ENCODE peak calls at places on chromosomes 3 and 15, in four cellular contexts. S is psoas muscle, L is K562, O is adrenal gland. R is an unnamed sample.

GRCh38 chr15:60790641-60791040 is 311.7 kb upstream of the ICE2 start:
- DNase-seq in S (no peak), O (no peak), L (no peak), R (no peak)

GRCh38 chr3:46546896-46547440 is 19.1 kb downstream of the LRRC2 start:
- DNase-seq in O (no peak), S (no peak), L (no peak), R (no peak)

GRCh38 chr3:139225551-139225950 is 118.3 kb upstream of the MRPS22 start:
- DNase-seq in O (peak; percentile 26), L (no peak), S (no peak), R (no peak)

GRCh38 chr3:194810076-194810475 is 124.4 kb downstream of the FAM43A start:
- DNase-seq in S (no peak), L (no peak), O (no peak), R (no peak)

GRCh38 chr15:22888120-22888859 is 49.8 kb downstream of the NIPA2 start:
- DNase-seq in L (peak; percentile 44), S (no peak), O (peak; percentile 67), R (no peak)

GRCh38 chr15:95041297-95041696 is 809.9 kb downstream of the MCTP2 start:
- DNase-seq in S (no peak), O (no peak), L (no peak), R (no peak)

GRCh38 chr3:138197058-138197457 is 10.0 kb downstream of the ARMC8 start:
- DNase-seq in S (no peak), O (no peak), L (peak; percentile 25), R (no peak)

GRCh38 chr3:23810342-23811116 is 4.8 kb downstream of the UBE2E1 start:
- DNase-seq in O (peak; percentile 52), S (peak; percentile 61), L (peak; percentile 32), R (peak; percentile 42)

GRCh38 chr3:100087203-100087602 is 27.1 kb downstream of the FILIP1L start:
- DNase-seq in L (no peak), O (no peak), S (no peak), R (no peak)

GRCh38 chr15:52228928-52229327 is 37.7 kb upstream of the GNB5 start:
- DNase-seq in L (peak; percentile 14), O (peak; percentile 39), S (no peak), R (no peak)

GRCh38 chr3:120699333-120699732 is 17.3 kb upstream of the HGD start:
- DNase-seq in O (no peak), L (no peak), S (no peak), R (no peak)

GRCh38 chr3:180707921-180708320 is 28.6 kb upstream of the CCDC39 start:
- DNase-seq in S (no peak), O (no peak), L (no peak), R (no peak)

GRCh38 chr3:64518950-64519349 is 168.8 kb downstream of the ADAMTS9 start:
- DNase-seq in L (no peak), O (no peak), S (no peak), R (no peak)

GRCh38 chr3:134852893-134853351 is 57.9 kb downstream of the EPHB1 start:
- DNase-seq in S (no peak), L (no peak), O (peak; percentile 21), R (no peak)

GRCh38 chr3:15753056-15753710 is 44.6 kb downstream of the ANKRD28 start:
- DNase-seq in S (no peak), L (no peak), O (no peak), R (no peak)

GRCh38 chr3:43413676-43414368 is 127.5 kb downstream of the SNRK start:
- DNase-seq in L (no peak), O (no peak), S (no peak), R (no peak)

GRCh38 chr3:144055604-144056003 is 84.0 kb downstream of the DIPK2A start:
- DNase-seq in O (no peak), S (no peak), L (no peak), R (no peak)

GRCh38 chr3:46619845-46620778 is 7.8 kb downstream of the FAM240A start:
- DNase-seq in S (no peak), O (no peak), L (no peak), R (no peak)

GRCh38 chr3:192992346-192992745 is 74.7 kb upstream of the MB21D2 start:
- DNase-seq in L (no peak), S (no peak), O (no peak), R (no peak)

GRCh38 chr3:84077479-84077878 is 881.3 kb upstream of the CADM2 start:
- DNase-seq in L (no peak), S (no peak), O (no peak), R (no peak)

GRCh38 chr3:122414391-122414790 is 1.5 kb downstream of the WDR5B start:
- DNase-seq in S (no peak), L (no peak), O (no peak), R (no peak)

GRCh38 chr15:67061811-67062348 is 3.5 kb upstream of the SMAD3 start:
- DNase-seq in O (no peak), L (no peak), S (no peak), R (no peak)

GRCh38 chr3:29410200-29410599 is 129.3 kb downstream of the RBMS3 start:
- DNase-seq in S (no peak), O (no peak), L (no peak), R (no peak)

GRCh38 chr15:82585072-82585471 is 44.8 kb upstream of the RPS17 start:
- DNase-seq in L (no peak), O (no peak), S (no peak), R (no peak)

GRCh38 chr3:55322649-55323048 is 164.5 kb downstream of the WNT5A start:
- DNase-seq in L (no peak), S (no peak), O (no peak), R (no peak)

GRCh38 chr3:136473716-136474326 is 223.7 kb downstream of the PCCB start:
- DNase-seq in O (no peak), L (no peak), S (no peak), R (no peak)

GRCh38 chr3:9080165-9080564 is 116.9 kb upstream of the RAD18 start:
- DNase-seq in O (no peak), L (no peak), S (no peak), R (no peak)

GRCh38 chr15:83971967-83972366 is 263.6 kb upstream of the GOLGA6L4 start:
- DNase-seq in L (no peak), O (no peak), S (no peak), R (no peak)

DNA sequence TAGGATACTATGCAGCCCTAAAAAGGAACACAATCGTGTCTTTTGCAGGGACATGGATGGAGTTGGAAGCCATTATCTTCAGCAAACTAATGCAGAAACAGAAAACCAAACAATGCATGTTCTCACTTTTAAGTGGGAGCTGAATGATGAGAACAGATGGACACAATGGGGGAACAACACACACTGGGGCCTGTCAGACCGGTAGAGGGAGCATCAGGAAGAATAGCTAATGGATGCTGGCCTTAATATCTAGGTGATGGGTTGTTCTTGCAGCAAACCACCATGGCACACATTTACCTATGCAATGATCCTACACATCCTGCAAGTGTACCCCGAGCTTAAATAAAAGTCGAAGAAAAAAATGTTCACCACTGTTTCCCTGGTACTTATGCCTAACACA is 17.5 kb downstream of the SENP7 start:
- DNase-seq in L (no peak), O (no peak), S (no peak), R (no peak)
- TF ChIP-seq CTCF in L (peak; percentile 33), O (no peak), S (no peak), R (no peak)

DNA sequence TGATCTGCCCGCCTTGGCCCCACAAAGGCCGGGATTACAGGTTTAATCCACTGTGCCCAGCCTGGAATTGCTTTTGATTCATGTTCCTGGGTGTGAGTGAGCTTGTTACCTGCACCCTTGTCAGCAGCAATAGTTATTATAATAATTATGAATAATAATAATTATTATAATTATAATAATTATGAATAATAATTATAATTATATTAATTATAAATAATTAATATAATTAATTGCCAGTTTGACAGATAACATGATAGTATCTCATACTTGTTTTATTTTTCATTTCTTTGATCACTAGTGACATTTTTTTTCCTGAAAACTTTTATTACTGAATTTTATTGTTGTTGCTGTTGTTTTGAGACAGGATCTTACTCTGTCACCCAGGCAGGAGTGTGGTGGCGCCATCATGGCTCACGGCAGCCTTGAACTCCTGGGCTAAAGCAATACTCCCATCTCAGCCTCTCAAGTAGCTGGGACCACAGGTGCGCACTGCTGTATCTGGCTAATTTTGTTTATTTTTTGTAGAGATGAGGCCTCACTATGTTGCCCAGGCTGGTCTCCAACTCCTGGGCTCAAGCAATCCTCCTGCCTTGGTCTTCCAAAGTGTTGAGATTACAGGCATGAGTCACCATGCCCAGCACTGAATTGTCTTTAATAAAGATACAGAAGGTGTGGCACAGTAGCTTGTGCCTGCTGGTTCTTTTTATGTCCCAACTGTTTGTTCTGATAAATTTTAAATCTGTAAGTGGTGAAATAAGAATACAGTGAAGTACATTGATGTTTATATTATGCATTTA is 20.9 kb upstream of the TRAK1 start:
- DNase-seq in S (no peak), L (no peak), O (no peak), R (no peak)
- H3K4me1 ChIP-seq in S (peaks cover 79% of the 10 kb centered on the region), L (peaks cover 4% of the 10 kb centered on the region), O (peaks cover 66% of the 10 kb centered on the region), R (peaks cover 100% of the 10 kb centered on the region)

GRCh38 chr3:40779039-40779438 is 254.3 kb downstream of the ZNF621 start:
- DNase-seq in O (no peak), L (no peak), S (no peak), R (no peak)

GRCh38 chr3:40780801-40781406 is 256.1 kb downstream of the ZNF621 start:
- DNase-seq in L (no peak), S (peak; percentile 60), O (peak; percentile 24), R (peak; percentile 69)

GRCh38 chr3:40782086-40782721 is 257.4 kb downstream of the ZNF621 start:
- DNase-seq in O (no peak), S (no peak), L (no peak), R (no peak)

DNA sequence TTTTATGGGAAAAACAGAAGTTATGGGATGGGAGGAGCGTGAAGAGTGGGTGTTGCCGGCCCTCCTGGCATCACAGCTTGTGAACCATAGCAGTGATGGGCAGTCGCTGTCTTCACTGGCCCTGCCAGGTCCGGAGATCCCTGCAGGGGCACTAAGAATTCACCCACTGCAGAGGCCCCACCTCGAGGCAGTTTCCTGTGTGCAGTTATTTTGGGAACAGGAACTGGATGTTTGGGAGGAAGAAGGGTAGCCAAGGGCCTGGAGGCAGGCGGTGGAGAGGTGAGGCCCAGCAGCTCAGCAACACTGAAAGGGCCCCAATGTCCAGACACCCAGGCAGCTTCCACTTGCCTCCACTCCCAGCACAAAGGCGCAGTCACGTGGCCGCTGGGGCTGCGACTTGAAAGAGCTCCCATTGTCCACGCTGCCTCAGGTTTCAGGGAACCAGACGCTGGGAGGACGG is 255.6 kb downstream of the ZNF621 start:
- DNase-seq in L (no peak), S (peak; percentile 85), O (peak; percentile 49), R (peak; percentile 81)
- TF ChIP-seq CTCF in L (no peak), S (no peak), O (no peak), R (no peak)

GRCh38 chr3:66412176-66412887 is 88.5 kb downstream of the LRIG1 start:
- DNase-seq in S (no peak), O (no peak), L (no peak), R (no peak)
- H3K4me1 ChIP-seq in S (peaks cover 58% of the 10 kb centered on the region), O (no peaks in the 10 kb centered on the region), L (peaks cover 11% of the 10 kb centered on the region), R (no peaks in the 10 kb centered on the region)

DNA sequence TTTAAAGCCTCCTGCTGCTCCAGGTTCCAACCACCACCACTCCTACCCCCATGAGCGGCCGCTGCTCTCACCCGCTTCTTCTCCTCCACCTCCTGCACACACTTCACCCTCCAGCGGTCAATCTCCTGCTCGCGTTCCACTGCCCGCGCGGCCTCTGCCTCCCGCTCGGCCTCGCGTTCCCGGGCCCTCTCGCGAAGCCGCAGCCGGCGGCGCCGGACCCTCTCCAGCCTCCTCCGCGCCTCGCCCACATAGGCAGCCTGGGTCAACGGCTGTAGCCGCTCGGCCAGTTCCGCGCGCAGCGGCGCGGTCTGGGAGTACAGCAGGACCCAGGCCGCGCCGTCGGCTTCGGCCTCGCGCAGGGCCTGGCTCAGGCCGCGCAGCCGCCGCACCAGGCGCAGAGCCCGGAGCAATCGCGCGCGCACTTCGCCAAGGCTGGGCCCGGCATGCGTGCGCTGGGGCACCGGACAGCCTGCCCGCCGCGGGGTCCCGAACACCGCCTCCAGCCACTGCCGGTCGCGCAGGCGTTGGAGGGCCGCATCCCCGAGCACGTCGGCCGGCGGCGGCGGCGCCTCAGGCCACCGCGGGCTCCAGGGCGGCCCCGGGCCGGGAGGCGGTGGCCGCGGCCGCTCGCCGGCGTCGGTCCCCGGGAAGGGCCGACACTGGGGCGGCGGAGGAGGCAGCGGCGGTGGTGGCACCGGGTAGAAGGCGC is 613 bp downstream of the PDCD7 start:
- DNase-seq in O (peak; percentile 42), S (peak; percentile 41), L (peak; percentile 59), R (peak; percentile 67)
- TF ChIP-seq CTCF in O (no peak), S (no peak), L (no peak), R (no peak)

R was measured in heart left ventricle.